ENCODE peak calls at places on chromosomes 3 and 15, in four cellular contexts. B is lower lobe of right lung, I is sigmoid colon, M is tibial nerve. T is an unnamed sample. For H3K4me1, the result is how much of the 10 kb centered on the place peaks cover.

GRCh38 chr15:67820992-67821783 is 4.1 kb upstream of the SKOR1 start:
- DNase-seq in I (no peak), M (no peak), B (no peak), T (peak)

GRCh38 chr15:67114046-67114445 is 48.6 kb downstream of the SMAD3 start:
- DNase-seq in M (no peak), I (no peak), B (no peak), T (no peak)

GRCh38 chr3:124887177-124887995 is at the start of gene ITGB5:
- DNase-seq in B (peak), I (peak), M (peak), T (peak)

GRCh38 chr15:41633609-41634008 is 26.6 kb upstream of the MGA start:
- DNase-seq in I (no peak), M (no peak), B (no peak), T (no peak)

GRCh38 chr15:58957101-58957973 is 23.9 kb upstream of the SLTM start:
- DNase-seq in M (no peak), B (no peak), I (no peak), T (peak)

GRCh38 chr3:29696311-29696710 is 415.4 kb downstream of the RBMS3 start:
- DNase-seq in B (no peak), I (no peak), M (no peak), T (no peak)

GRCh38 chr3:192445768-192446644 is 281.3 kb downstream of the FGF12 start:
- DNase-seq in I (no peak), M (no peak), B (no peak), T (no peak)

GRCh38 chr15:60649845-60650548 is 171.1 kb upstream of the ICE2 start:
- DNase-seq in I (no peak), M (no peak), B (no peak), T (no peak)

GRCh38 chr15:66240240-66240842 is 13.2 kb downstream of the MEGF11 start:
- DNase-seq in B (no peak), M (no peak), I (no peak), T (no peak)

GRCh38 chr3:30344288-30344687 is 262.1 kb upstream of the TGFBR2 start:
- DNase-seq in B (no peak), M (no peak), I (no peak), T (no peak)

GRCh38 chr3:99131876-99132275 is 230.4 kb upstream of the DCBLD2 start:
- DNase-seq in B (no peak), M (no peak), I (no peak), T (no peak)

GRCh38 chr3:157494581-157495281 is 8.5 kb downstream of the VEPH1 start:
- DNase-seq in M (no peak), I (no peak), B (no peak), T (no peak)

GRCh38 chr3:34212175-34212574 is 413.7 kb downstream of the PDCD6IP start:
- DNase-seq in I (no peak), M (no peak), B (no peak), T (no peak)

GRCh38 chr15:66124626-66125025 is 128.9 kb downstream of the MEGF11 start:
- DNase-seq in M (no peak), B (no peak), I (no peak), T (no peak)

GRCh38 chr15:57503051-57503702 is 88.5 kb upstream of the MYZAP start:
- DNase-seq in I (no peak), B (no peak), M (no peak), T (no peak)

GRCh38 chr3:196992461-196993065 is 23.9 kb upstream of the PIGZ start:
- DNase-seq in I (peak), M (no peak), B (no peak), T (no peak)

GRCh38 chr15:88635343-88635742 is 3.5 kb upstream of the ISG20 start:
- DNase-seq in I (no peak), M (no peak), B (no peak), T (peak)

GRCh38 chr3:142999881-143000280 is 1.5 kb upstream of the U2SURP start:
- DNase-seq in B (no peak), I (no peak), M (no peak), T (no peak)
- H3K4me3 ChIP-seq in B (no peak), I (no peak), M (no peak), T (no peak)

GRCh38 chr3:102691507-102691906 is 256.7 kb downstream of the ZPLD1 start:
- DNase-seq in B (no peak), I (no peak), M (no peak), T (no peak)

GRCh38 chr3:102688556-102688930 is 253.7 kb downstream of the ZPLD1 start:
- DNase-seq in B (no peak), I (no peak), M (no peak), T (no peak)

GRCh38 chr3:102682761-102683160 is 247.9 kb downstream of the ZPLD1 start:
- DNase-seq in M (no peak), I (no peak), B (no peak), T (no peak)

GRCh38 chr3:102687851-102688555 is 253.2 kb downstream of the ZPLD1 start:
- DNase-seq in I (no peak), M (no peak), B (no peak), T (no peak)

DNA sequence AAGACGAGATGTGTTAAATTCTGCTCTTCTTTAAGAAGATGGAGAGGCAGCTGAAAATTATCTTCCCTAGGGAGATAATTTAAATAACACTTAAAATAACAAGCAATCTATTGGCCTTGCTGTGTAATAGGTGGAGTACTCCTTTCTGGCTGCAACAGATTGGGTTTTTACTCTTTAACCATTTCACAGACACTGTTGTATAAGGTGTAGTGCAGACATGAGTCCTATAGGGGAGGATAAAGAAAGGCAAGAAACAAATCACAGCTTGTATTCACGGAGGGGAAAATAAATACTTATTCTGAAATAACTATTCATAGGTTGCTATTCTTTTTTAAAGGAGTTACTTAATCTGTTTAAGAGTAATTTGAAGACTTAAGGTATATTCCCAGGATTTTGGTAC is 252.0 kb downstream of the ZPLD1 start:
- DNase-seq in B (no peak), M (no peak), I (no peak), T (no peak)
- H3K27ac ChIP-seq in B (no peak), M (no peak), I (no peak), T (no peak)

DNA sequence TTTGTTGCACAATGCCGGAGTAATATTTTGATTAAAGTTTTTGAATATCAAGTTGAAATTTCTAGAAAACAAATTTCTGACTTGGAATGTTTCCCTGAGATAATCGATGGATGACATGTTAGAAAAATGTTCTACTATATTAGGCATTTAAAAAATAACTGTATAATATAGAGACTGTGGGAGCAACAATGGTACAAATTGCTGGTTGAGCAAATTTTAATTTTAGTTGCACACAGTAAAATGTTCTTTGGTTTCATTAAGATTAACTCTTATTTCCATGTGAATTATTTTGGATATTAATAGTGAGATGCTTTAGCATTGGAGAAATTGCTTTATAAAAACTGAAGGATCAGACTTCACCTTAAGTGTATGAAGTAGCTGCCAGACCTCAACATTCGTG is 9.3 kb downstream of the USP3 start:
- DNase-seq in M (no peak), B (no peak), I (no peak), T (no peak)
- H3K4me1 ChIP-seq in M (half or more), B (half or more), I (half or more), T (half or more)

GRCh38 chr15:97545799-97546198 is 414.7 kb upstream of the ARRDC4 start:
- DNase-seq in B (no peak), M (no peak), I (no peak), T (no peak)
- H3K4me3 ChIP-seq in B (no peak), M (no peak), I (no peak), T (no peak)

GRCh38 chr3:40453933-40454332 is 3.2 kb upstream of the RPL14 start:
- DNase-seq in B (no peak), I (no peak), M (no peak), T (no peak)

GRCh38 chr3:40455328-40455727 is 1.8 kb upstream of the RPL14 start:
- DNase-seq in I (no peak), B (no peak), M (no peak), T (no peak)

GRCh38 chr3:40458473-40458872 is 1.3 kb downstream of the RPL14 start:
- DNase-seq in M (no peak), B (no peak), I (no peak), T (no peak)

GRCh38 chr3:40456940-40457823 is at the start of gene RPL14:
- DNase-seq in M (peak), B (peak), I (peak), T (peak)

DNA sequence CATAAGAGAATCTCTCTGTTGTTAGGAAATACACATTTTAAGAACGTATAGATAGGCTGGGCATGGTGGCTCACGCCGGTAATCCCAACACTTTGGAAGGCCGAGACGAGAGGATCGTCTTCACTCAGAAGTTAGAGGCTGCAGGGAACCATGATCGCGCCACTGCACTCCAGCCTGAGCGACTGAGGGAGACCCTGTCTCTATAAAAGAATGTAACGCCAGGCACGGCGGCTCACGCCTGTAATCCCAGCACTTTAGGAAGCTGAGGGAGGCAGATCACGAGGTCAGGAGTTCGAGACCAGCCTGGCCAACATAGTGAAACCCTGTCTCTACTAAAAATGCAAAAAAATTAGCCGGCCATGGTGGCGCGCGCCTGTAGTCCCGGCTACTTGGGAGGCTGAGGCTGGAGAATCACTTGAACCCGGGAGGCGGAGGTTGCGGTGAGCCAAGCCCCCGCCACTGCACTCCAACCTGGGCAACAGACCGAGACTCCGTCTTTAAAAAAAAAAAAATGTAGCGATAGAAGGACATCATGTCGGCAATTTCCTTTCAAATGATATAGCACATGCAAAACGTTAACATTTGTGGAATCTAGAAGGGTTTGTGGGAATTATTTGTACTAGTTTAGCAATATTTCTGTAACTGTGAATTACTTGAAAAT is 730 bp upstream of the RPL14 start:
- DNase-seq in M (no peak), B (no peak), I (no peak), T (no peak)
- H3K27ac ChIP-seq in M (peak), B (peak), I (peak), T (peak)

GRCh38 chr3:94234177-94234788 is 171.4 kb downstream of the NSUN3 start:
- DNase-seq in I (no peak), M (no peak), B (no peak), T (peak)
- H3K4me1 ChIP-seq in I (under half), M (under half), B (under half), T (under half)

DNA sequence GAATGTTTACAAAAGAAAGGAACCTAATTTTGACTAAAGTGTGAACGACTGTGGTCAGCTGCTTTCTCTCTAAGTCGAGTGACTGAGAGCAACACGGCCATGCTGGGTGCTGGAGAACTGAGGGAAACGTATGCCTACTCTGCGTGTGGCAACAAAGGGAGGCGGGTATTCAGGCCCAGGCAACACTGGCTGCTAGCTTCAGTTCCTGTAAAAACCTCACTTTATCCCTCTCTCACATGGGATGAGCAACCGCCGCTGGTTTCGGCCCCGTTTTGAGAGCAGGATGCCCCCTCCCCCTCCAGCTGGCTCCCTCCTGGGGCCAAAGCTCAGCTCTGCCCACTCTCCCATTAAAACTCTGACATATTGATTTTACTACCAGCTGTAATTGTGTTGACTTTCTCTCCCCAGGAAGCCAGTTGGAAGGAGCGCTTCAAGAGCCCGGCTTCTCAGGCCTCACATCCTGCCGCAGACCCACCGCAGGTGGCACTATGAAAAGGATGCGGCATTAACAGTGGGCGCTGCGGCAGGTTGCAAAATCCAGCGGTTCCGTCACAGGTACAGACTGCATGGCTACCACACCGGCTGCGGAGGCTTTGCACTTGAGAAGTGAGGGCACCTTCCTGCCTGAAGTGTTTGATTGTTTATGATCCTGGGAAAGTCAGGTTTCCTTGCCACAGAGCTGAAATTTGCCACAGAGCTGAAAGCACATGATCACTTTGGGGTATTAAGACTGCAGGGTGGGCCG is 12.7 kb downstream of the PLXND1 start:
- DNase-seq in I (no peak), M (no peak), B (peak), T (peak)
- H3K4me3 ChIP-seq in I (no peak), M (no peak), B (peak), T (no peak)

T was measured in body of pancreas.